ENCODE peak calls at places on chromosomes 6 and 20, in four cellular contexts. One of them, this sample, is unnamed.

GRCh38 chr6:29720863-29721262 is 2.4 kb upstream of the HLA-F start:
- DNase-seq in GM12878: no peak
- DNase-seq in SK-N-SH: no peak
- DNase-seq in K562: no peak
- DNase-seq in this sample: no peak

GRCh38 chr6:25961619-25962367 is 809 bp upstream of the TRIM38 start:
- DNase-seq in GM12878: no peak
- DNase-seq in SK-N-SH: no peak
- DNase-seq in K562: peak; percentile 35
- DNase-seq in this sample: peak; percentile 31

GRCh38 chr20:47749367-47749766 is 35.9 kb downstream of the SULF2 start:
- DNase-seq in GM12878: no peak
- DNase-seq in SK-N-SH: peak; percentile 37
- DNase-seq in K562: no peak
- DNase-seq in this sample: no peak

GRCh38 chr20:21258411-21258810 is 44.7 kb upstream of the XRN2 start:
- DNase-seq in GM12878: no peak
- DNase-seq in SK-N-SH: no peak
- DNase-seq in K562: no peak
- DNase-seq in this sample: no peak

GRCh38 chr6:130434174-130434873 is 68.5 kb downstream of the TMEM200A start:
- DNase-seq in GM12878: no peak
- DNase-seq in SK-N-SH: no peak
- DNase-seq in K562: no peak
- DNase-seq in this sample: no peak

GRCh38 chr20:58044286-58044685 is 184.2 kb downstream of the ANKRD60 start:
- DNase-seq in GM12878: no peak
- DNase-seq in SK-N-SH: no peak
- DNase-seq in K562: no peak
- DNase-seq in this sample: no peak

GRCh38 chr6:144543006-144543871 is 258.1 kb downstream of the UTRN start:
- DNase-seq in GM12878: no peak
- DNase-seq in SK-N-SH: no peak
- DNase-seq in K562: peak; percentile 92
- DNase-seq in this sample: no peak

GRCh38 chr6:154567695-154568220 is 57.3 kb upstream of the CNKSR3 start:
- DNase-seq in GM12878: no peak
- DNase-seq in SK-N-SH: no peak
- DNase-seq in K562: no peak
- DNase-seq in this sample: no peak

GRCh38 chr20:41177636-41178035 is 40.3 kb downstream of the PLCG1 start:
- DNase-seq in GM12878: no peak
- DNase-seq in SK-N-SH: no peak
- DNase-seq in K562: no peak
- DNase-seq in this sample: no peak

GRCh38 chr20:46695888-46696287 is 6.6 kb upstream of the TP53RK start:
- DNase-seq in GM12878: no peak
- DNase-seq in SK-N-SH: no peak
- DNase-seq in K562: no peak
- DNase-seq in this sample: no peak

GRCh38 chr6:34301408-34301807 is 52.6 kb upstream of the SMIM29 start:
- DNase-seq in GM12878: no peak
- DNase-seq in SK-N-SH: no peak
- DNase-seq in K562: peak; percentile 42
- DNase-seq in this sample: no peak

GRCh38 chr6:81806793-81807565 is 54.5 kb upstream of the TENT5A start:
- DNase-seq in GM12878: no peak
- DNase-seq in SK-N-SH: no peak
- DNase-seq in K562: no peak
- DNase-seq in this sample: peak; percentile 81

GRCh38 chr6:25962368-25963127 is at the start of gene TRIM38:
- DNase-seq in GM12878: peak; percentile 85
- DNase-seq in SK-N-SH: no peak
- DNase-seq in K562: peak; percentile 88
- DNase-seq in this sample: peak; percentile 74

GRCh38 chr6:45921703-45922270 is 93.9 kb downstream of the CLIC5 start:
- DNase-seq in GM12878: no peak
- DNase-seq in SK-N-SH: no peak
- DNase-seq in K562: no peak
- DNase-seq in this sample: no peak

GRCh38 chr6:106133040-106133439 is 46.9 kb downstream of the PRDM1 start:
- DNase-seq in GM12878: no peak
- DNase-seq in SK-N-SH: no peak
- DNase-seq in K562: no peak
- DNase-seq in this sample: no peak

GRCh38 chr6:157953580-157954091 is 28.0 kb upstream of the SYNJ2 start:
- DNase-seq in GM12878: no peak
- DNase-seq in SK-N-SH: no peak
- DNase-seq in K562: no peak
- DNase-seq in this sample: peak; percentile 39

GRCh38 chr20:2799688-2800589 is 488 bp downstream of the CPXM1 start:
- DNase-seq in GM12878: no peak
- DNase-seq in SK-N-SH: peak; percentile 80
- DNase-seq in K562: no peak
- DNase-seq in this sample: no peak

GRCh38 chr6:71579902-71580301 is 291.3 kb downstream of the OGFRL1 start:
- DNase-seq in GM12878: no peak
- DNase-seq in SK-N-SH: no peak
- DNase-seq in K562: no peak
- DNase-seq in this sample: no peak

GRCh38 chr6:116847234-116847633 is 18.4 kb upstream of the GPRC6A start:
- DNase-seq in GM12878: no peak
- DNase-seq in SK-N-SH: peak; percentile 23
- DNase-seq in K562: peak; percentile 38
- DNase-seq in this sample: peak; percentile 59

GRCh38 chr6:125544819-125545218 is 204.6 kb upstream of the HEY2 start:
- DNase-seq in GM12878: no peak
- DNase-seq in SK-N-SH: no peak
- DNase-seq in K562: no peak
- DNase-seq in this sample: no peak
- TF ChIP-seq NFIC in GM12878: no peak
- TF ChIP-seq NFIC in SK-N-SH: no peak
- TF ChIP-seq NFIC in K562: no peak
- TF ChIP-seq NFIC in this sample: no peak

GRCh38 chr6:12761376-12762115 is 45.0 kb downstream of the PHACTR1 start:
- DNase-seq in GM12878: no peak
- DNase-seq in SK-N-SH: no peak
- DNase-seq in K562: no peak
- DNase-seq in this sample: no peak
- TF ChIP-seq NFIC in GM12878: no peak
- TF ChIP-seq NFIC in SK-N-SH: no peak
- TF ChIP-seq NFIC in K562: no peak
- TF ChIP-seq NFIC in this sample: no peak

GRCh38 chr6:8434727-8435092 is 635 bp downstream of the SLC35B3 start:
- DNase-seq in GM12878: no peak
- DNase-seq in SK-N-SH: no peak
- DNase-seq in K562: no peak
- DNase-seq in this sample: no peak
- TF ChIP-seq NFIC in GM12878: no peak
- TF ChIP-seq NFIC in SK-N-SH: no peak
- TF ChIP-seq NFIC in K562: no peak
- TF ChIP-seq NFIC in this sample: no peak

GRCh38 chr6:111118816-111119215 is 31.5 kb downstream of the SLC16A10 start:
- DNase-seq in GM12878: no peak
- DNase-seq in SK-N-SH: no peak
- DNase-seq in K562: no peak
- DNase-seq in this sample: no peak

GRCh38 chr6:111119550-111120329 is 32.4 kb downstream of the SLC16A10 start:
- DNase-seq in GM12878: no peak
- DNase-seq in SK-N-SH: no peak
- DNase-seq in K562: no peak
- DNase-seq in this sample: no peak

GRCh38 chr6:111114484-111114883 is 27.2 kb downstream of the SLC16A10 start:
- DNase-seq in GM12878: no peak
- DNase-seq in SK-N-SH: no peak
- DNase-seq in K562: no peak
- DNase-seq in this sample: no peak

GRCh38 chr6:111113731-111114438 is 26.6 kb downstream of the SLC16A10 start:
- DNase-seq in GM12878: no peak
- DNase-seq in SK-N-SH: peak; percentile 47
- DNase-seq in K562: peak; percentile 20
- DNase-seq in this sample: no peak
- TF ChIP-seq NFIC in GM12878: no peak
- TF ChIP-seq NFIC in SK-N-SH: no peak
- TF ChIP-seq NFIC in K562: no peak
- TF ChIP-seq NFIC in this sample: no peak

This sample was measured in HepG2.